ENCODE peak calls at places on chromosomes 16 and 17, in nine cellular contexts. O, R, X, P, Z, U, S, D and B are unnamed samples.

GRCh38 chr16:49776085-49776501 is 79.8 kb downstream of the ZNF423 start:
- DNase-seq in O (no peak), R (peak), X (no peak), P (peak), Z (no peak), U (peak), S (no peak), D (no peak), B (peak)

GRCh38 chr16:81394966-81395655 is 49.5 kb upstream of the CMIP start:
- DNase-seq in O (no peak), R (no peak), X (no peak), P (no peak), Z (no peak), U (no peak), S (no peak), D (no peak), B (no peak)

GRCh38 chr16:5065813-5066212 is at the start of gene C16orf89:
- DNase-seq in O (no peak), R (no peak), X (no peak), P (no peak), Z (no peak), U (no peak), S (no peak), D (no peak), B (no peak)

GRCh38 chr16:47905771-47906170 is 250.0 kb downstream of the ABCC12 start:
- DNase-seq in O (peak), R (no peak), X (peak), P (no peak), Z (no peak), U (peak), S (no peak), D (no peak), B (no peak)

GRCh38 chr16:63426275-63426870 is 1390.1 kb upstream of the CDH8 start:
- DNase-seq in O (no peak), R (no peak), X (no peak), P (no peak), Z (no peak), U (peak), S (no peak), D (no peak), B (no peak)

GRCh38 chr16:55370762-55371482 is 46.9 kb downstream of the IRX6 start:
- DNase-seq in O (no peak), R (peak), X (peak), P (peak), Z (no peak), U (peak), S (no peak), D (peak), B (peak)

GRCh38 chr16:6165330-6165984 is 1067.9 kb upstream of the EEF2KMT start:
- DNase-seq in O (no peak), R (no peak), X (peak), P (no peak), Z (no peak), U (peak), S (no peak), D (no peak), B (no peak)

GRCh38 chr17:62892870-62893338 is 73.1 kb upstream of the TANC2 start:
- DNase-seq in O (peak), R (peak), X (peak), P (no peak), Z (peak), U (peak), S (no peak), D (peak), B (peak)

GRCh38 chr16:79066621-79067020 is 533.9 kb downstream of the MAF start:
- DNase-seq in O (no peak), R (no peak), X (no peak), P (no peak), Z (no peak), U (no peak), S (no peak), D (no peak), B (no peak)

GRCh38 chr16:56561126-56561525 is 3.7 kb upstream of the MT4 start:
- DNase-seq in O (no peak), R (no peak), X (no peak), P (no peak), Z (no peak), U (no peak), S (no peak), D (no peak), B (no peak)

GRCh38 chr16:11986521-11987057 is 10.1 kb downstream of the SNX29 start:
- DNase-seq in O (no peak), R (no peak), X (peak), P (no peak), Z (no peak), U (peak), S (no peak), D (no peak), B (no peak)

GRCh38 chr17:7579001-7579838 is at the start of gene CD68:
- DNase-seq in O (peak), R (peak), X (peak), P (no peak), Z (peak), U (peak), S (peak), D (peak), B (no peak)

GRCh38 chr17:48052956-48053757 is 5.0 kb downstream of the NFE2L1 start:
- DNase-seq in O (no peak), R (peak), X (no peak), P (no peak), Z (peak), U (peak), S (no peak), D (peak), B (peak)

GRCh38 chr17:56700919-56701420 is 107.5 kb downstream of the NOG start:
- DNase-seq in O (no peak), R (peak), X (no peak), P (peak), Z (no peak), U (no peak), S (no peak), D (no peak), B (no peak)

GRCh38 chr16:23466162-23466885 is 13.3 kb upstream of the COG7 start:
- DNase-seq in O (peak), R (no peak), X (peak), P (no peak), Z (no peak), U (peak), S (no peak), D (no peak), B (no peak)

GRCh38 chr17:64095144-64095882 is 34.6 kb downstream of the ERN1 start:
- DNase-seq in O (no peak), R (no peak), X (no peak), P (no peak), Z (peak), U (no peak), S (no peak), D (peak), B (no peak)

GRCh38 chr16:27238016-27238587 is 30.5 kb downstream of the NSMCE1 start:
- DNase-seq in O (no peak), R (no peak), X (no peak), P (no peak), Z (no peak), U (no peak), S (peak), D (peak), B (no peak)

GRCh38 chr16:57265850-57266530 is 18.5 kb downstream of the PLLP start:
- DNase-seq in O (no peak), R (no peak), X (peak), P (no peak), Z (peak), U (no peak), S (no peak), D (peak), B (no peak)

GRCh38 chr17:32627233-32628008 is 140.6 kb downstream of the CDK5R1 start:
- DNase-seq in O (no peak), R (peak), X (peak), P (peak), Z (no peak), U (peak), S (no peak), D (no peak), B (no peak)

DNA sequence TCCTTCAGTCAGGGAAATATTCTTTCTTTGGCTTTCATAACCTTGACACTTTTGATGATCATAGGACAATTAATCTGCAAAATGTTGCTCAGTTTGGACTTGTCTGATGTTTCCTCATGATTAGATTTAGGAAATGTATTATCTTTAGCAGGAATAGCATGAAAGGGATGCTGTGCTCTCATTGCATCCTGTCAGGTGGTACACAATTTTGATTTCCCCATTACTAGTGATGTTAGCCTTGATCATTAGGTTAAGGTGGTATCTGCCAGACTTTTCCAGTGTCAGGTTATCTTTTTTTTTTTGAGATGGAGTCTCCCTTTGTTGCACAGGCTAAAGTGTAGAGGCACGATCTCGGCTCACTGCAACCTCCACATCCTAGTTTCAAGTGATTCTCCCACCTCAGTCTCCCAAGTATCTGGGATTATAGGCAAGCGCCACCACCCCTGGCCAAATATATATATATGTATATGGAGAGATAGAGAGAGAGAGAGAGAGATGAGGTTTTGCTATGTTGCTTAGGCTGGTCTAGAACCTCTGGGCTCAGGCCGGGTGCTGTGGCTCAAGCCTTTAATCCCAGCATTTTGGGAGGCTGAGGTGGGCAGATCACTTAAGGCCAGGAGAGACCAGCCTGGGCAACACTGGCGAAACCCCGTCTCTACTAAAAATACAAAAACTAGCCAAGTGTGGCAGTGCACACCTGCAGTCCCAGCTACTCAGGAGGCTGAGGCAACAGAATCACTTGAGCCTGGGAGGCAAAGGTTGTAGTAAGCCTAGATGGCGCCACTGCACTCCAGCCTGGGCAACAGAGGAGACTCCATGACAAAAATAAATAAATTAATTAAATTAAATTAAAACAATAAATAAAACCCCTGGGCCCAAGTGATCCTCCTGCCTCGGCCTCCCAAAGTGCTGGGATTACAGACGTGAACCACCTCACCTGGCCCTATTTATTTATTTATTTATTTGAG is 15.8 kb upstream of the CAVIN1 start:
- DNase-seq in O (no peak), R (peak), X (no peak), P (peak), Z (peak), U (peak), S (peak), D (peak), B (no peak)
- TF ChIP-seq CTCF in O (peak), R (peak), X (peak), P (no peak), Z (no peak), U (peak), S (peak), D (peak), B (peak)

GRCh38 chr17:6286239-6286638 is 148.7 kb downstream of the AIPL1 start:
- DNase-seq in O (no peak), R (peak), X (no peak), P (peak), Z (peak), U (no peak), S (no peak), D (no peak), B (no peak)
- TF ChIP-seq CTCF in O (no peak), R (peak), X (no peak), P (no peak), Z (no peak), U (no peak), S (peak), D (no peak), B (no peak)

GRCh38 chr17:81256616-81257015 is 17.5 kb downstream of the NDUFAF8 start:
- DNase-seq in O (no peak), R (no peak), X (peak), P (no peak), Z (no peak), U (peak), S (no peak), D (no peak), B (no peak)

GRCh38 chr17:81260171-81260570 is 21.1 kb downstream of the NDUFAF8 start:
- DNase-seq in O (no peak), R (no peak), X (no peak), P (no peak), Z (no peak), U (no peak), S (no peak), D (no peak), B (no peak)

GRCh38 chr17:81257533-81257932 is 18.4 kb downstream of the NDUFAF8 start:
- DNase-seq in O (no peak), R (no peak), X (no peak), P (no peak), Z (no peak), U (no peak), S (no peak), D (no peak), B (no peak)

GRCh38 chr17:81259058-81259605 is 20.0 kb downstream of the NDUFAF8 start:
- DNase-seq in O (no peak), R (no peak), X (no peak), P (no peak), Z (no peak), U (no peak), S (no peak), D (no peak), B (no peak)

DNA sequence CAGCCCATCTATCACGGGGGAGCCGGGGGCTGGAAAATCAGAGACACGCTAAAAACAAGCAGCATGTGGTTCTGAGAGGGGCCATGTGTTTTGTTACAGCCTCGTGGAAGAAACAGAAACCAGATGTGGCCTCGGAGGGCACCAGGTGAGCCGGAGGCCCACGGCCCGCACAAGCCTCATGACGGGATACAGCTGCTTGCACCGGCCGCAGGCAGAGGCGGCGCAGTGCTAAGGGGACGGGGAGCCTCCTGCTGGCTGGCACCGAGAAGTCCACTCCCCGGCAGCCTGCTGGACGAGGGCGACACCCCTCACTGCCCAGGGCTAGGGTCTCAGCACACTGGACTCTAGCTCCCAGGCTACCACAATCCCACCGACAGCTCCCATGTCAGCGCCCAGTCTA is 19.2 kb downstream of the NDUFAF8 start:
- DNase-seq in O (no peak), R (peak), X (no peak), P (peak), Z (no peak), U (no peak), S (no peak), D (no peak), B (no peak)
- TF ChIP-seq CTCF in O (no peak), R (peak), X (peak), P (no peak), Z (no peak), U (no peak), S (no peak), D (no peak), B (no peak)

GRCh38 chr17:9982159-9982558 is 77.1 kb upstream of the RCVRN start:
- DNase-seq in O (no peak), R (peak), X (no peak), P (peak), Z (peak), U (peak), S (no peak), D (no peak), B (no peak)
- TF ChIP-seq CTCF in O (peak), R (peak), X (peak), P (peak), Z (no peak), U (peak), S (peak), D (no peak), B (peak)

GRCh38 chr17:16486373-16487250 is 5.4 kb downstream of the LRRC75A start:
- DNase-seq in O (peak), R (peak), X (peak), P (peak), Z (peak), U (peak), S (no peak), D (peak), B (peak)
- TF ChIP-seq CTCF in O (peak), R (no peak), X (no peak), P (no peak), Z (no peak), U (no peak), S (no peak), D (no peak), B (no peak)

DNA sequence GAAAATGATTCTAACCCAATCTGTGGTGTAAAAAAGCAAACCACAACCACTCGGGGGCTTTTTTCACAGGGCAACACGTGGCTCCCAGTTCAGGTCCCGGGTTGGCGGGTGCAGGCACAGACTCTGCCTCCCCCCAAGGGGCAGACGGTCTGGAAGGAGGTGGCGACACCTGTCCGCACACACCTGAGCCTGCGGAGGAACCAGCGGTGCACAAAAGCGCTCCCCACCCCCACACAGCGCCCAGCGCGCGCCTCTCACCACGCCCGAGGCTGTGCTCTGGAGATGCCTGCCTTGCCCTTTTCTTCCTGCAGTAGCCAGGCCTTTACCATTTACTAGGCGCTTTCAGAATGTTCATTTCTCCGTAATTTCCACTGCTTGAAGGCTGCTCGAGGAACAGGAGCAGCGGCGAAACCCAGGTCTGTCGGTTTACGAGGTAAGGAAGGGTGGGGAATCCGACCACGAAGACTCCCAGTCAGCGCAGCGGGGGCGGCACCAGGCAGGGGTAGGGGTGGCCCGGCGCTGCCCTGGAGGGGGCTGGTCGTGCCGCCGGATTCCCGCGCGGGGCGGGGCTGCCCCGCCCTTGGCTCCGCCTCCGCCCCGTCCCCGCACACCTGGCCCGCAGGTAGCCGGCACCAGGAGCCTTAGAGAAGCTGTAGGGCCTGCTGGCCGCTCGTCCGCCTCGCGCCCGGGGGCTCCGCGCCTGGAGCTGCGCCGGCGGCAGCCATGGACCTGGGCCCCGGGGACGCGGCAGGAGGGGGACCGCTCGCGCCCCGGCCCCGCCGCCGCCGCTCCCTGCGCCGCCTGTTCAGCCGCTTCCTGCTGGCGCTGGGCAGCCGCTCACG is at the start of gene USP43:
- DNase-seq in O (no peak), R (peak), X (peak), P (peak), Z (peak), U (peak), S (peak), D (peak), B (no peak)
- TF ChIP-seq CTCF in O (no peak), R (no peak), X (no peak), P (no peak), Z (no peak), U (no peak), S (peak), D (no peak), B (no peak)